ENCODE peak calls at places on chromosomes 13 and 19, in four cellular contexts. X is HepG2, N is WTC11, Q is K562. C is an unnamed sample.

GRCh38 chr19:42563352-42564210 is 31.1 kb downstream of the CEACAM8 start:
- DNase-seq in N (peak), Q (peak), X (peak), C (peak)

GRCh38 chr19:29535984-29536508 is 10.3 kb downstream of the VSTM2B start:
- DNase-seq in X (no peak), N (no peak), Q (no peak), C (no peak)

GRCh38 chr19:11091343-11092153 is 2.3 kb downstream of the LDLR start:
- DNase-seq in X (peak), N (no peak), Q (no peak), C (peak)

GRCh38 chr19:45523642-45524256 is 16.5 kb downstream of the VASP start:
- DNase-seq in X (peak), N (peak), Q (peak), C (peak)

GRCh38 chr13:113195360-113195759 is 13.1 kb downstream of the PCID2 start:
- DNase-seq in X (no peak), Q (no peak), N (no peak), C (no peak)

GRCh38 chr13:109743706-109744453 is 42.5 kb downstream of the IRS2 start:
- DNase-seq in N (no peak), X (no peak), Q (no peak), C (peak)

GRCh38 chr13:113963376-113963775 is 10.5 kb downstream of the C13orf46 start:
- DNase-seq in N (no peak), Q (no peak), X (no peak), C (no peak)

GRCh38 chr19:38945562-38946228 is 15.0 kb downstream of the MRPS12 start:
- DNase-seq in N (peak), Q (no peak), X (no peak), C (no peak)

GRCh38 chr13:33032037-33032625 is 15.9 kb downstream of the KL start:
- DNase-seq in Q (no peak), X (no peak), N (no peak), C (no peak)

GRCh38 chr13:45773236-45773635 is 71.1 kb downstream of the CBY2 start:
- DNase-seq in Q (no peak), X (no peak), N (no peak), C (no peak)

GRCh38 chr19:10812902-10813404 is 23.1 kb downstream of the TMED1 start:
- DNase-seq in X (no peak), Q (peak), N (no peak), C (peak)

GRCh38 chr19:55579766-55580621 is 654 bp downstream of the ZNF579 start:
- DNase-seq in Q (peak), X (peak), N (peak), C (no peak)

GRCh38 chr13:23378009-23378632 is 55.4 kb downstream of the SACS start:
- DNase-seq in Q (no peak), N (no peak), X (no peak), C (peak)

GRCh38 chr19:49157445-49158224 is at the start of gene TRPM4:
- DNase-seq in N (peak), Q (peak), X (peak), C (peak)

GRCh38 chr13:82062772-82063171 is 1721.8 kb upstream of the SPRY2 start:
- DNase-seq in N (no peak), X (no peak), Q (no peak), C (no peak)

GRCh38 chr13:46554971-46555370 is 2.0 kb downstream of the LRCH1 start:
- DNase-seq in Q (no peak), X (no peak), N (no peak), C (no peak)

GRCh38 chr13:26616126-26616525 is 58.6 kb downstream of the WASF3 start:
- DNase-seq in N (no peak), X (no peak), Q (no peak), C (no peak)

GRCh38 chr13:31951215-31951678 is 80.3 kb upstream of the FRY start:
- DNase-seq in N (no peak), Q (no peak), X (no peak), C (no peak)

GRCh38 chr13:99558570-99559180 is 57.4 kb downstream of the TM9SF2 start:
- DNase-seq in N (no peak), Q (no peak), X (peak), C (no peak)

GRCh38 chr19:28972144-28972543 is 240.8 kb downstream of the UQCRFS1 start:
- DNase-seq in X (no peak), N (no peak), Q (no peak), C (no peak)

GRCh38 chr13:46489586-46490023 is 63.4 kb upstream of the LRCH1 start:
- DNase-seq in Q (no peak), X (no peak), N (no peak), C (no peak)

GRCh38 chr19:38285567-38285966 is 18.5 kb upstream of the C19orf33 start:
- DNase-seq in X (no peak), N (no peak), Q (no peak), C (no peak)

GRCh38 chr19:6710273-6711077 is 10.0 kb downstream of the C3 start:
- DNase-seq in N (peak), X (no peak), Q (peak), C (no peak)

GRCh38 chr13:93867481-93867880 is 612.0 kb downstream of the DCT start:
- DNase-seq in Q (no peak), X (no peak), N (no peak), C (no peak)

GRCh38 chr19:5644051-5644450 is 21.2 kb downstream of the SAFB start:
- DNase-seq in X (no peak), N (no peak), Q (no peak), C (no peak)

GRCh38 chr13:75279834-75280369 is 202.1 kb downstream of the TBC1D4 start:
- DNase-seq in Q (no peak), X (peak), N (no peak), C (no peak)

GRCh38 chr19:42293966-42294365 is 8.0 kb upstream of the PRR19 start:
- DNase-seq in X (no peak), N (no peak), Q (no peak), C (no peak)

GRCh38 chr19:2047449-2048103 is 3.5 kb downstream of the MKNK2 start:
- DNase-seq in X (no peak), N (no peak), Q (no peak), C (peak)

GRCh38 chr19:18488838-18489626 is 32.8 kb downstream of the ELL start:
- DNase-seq in Q (peak), N (peak), X (peak), C (peak)
- TF ChIP-seq MAX in Q (no peak), N (no peak), X (no peak), C (no peak)

DNA sequence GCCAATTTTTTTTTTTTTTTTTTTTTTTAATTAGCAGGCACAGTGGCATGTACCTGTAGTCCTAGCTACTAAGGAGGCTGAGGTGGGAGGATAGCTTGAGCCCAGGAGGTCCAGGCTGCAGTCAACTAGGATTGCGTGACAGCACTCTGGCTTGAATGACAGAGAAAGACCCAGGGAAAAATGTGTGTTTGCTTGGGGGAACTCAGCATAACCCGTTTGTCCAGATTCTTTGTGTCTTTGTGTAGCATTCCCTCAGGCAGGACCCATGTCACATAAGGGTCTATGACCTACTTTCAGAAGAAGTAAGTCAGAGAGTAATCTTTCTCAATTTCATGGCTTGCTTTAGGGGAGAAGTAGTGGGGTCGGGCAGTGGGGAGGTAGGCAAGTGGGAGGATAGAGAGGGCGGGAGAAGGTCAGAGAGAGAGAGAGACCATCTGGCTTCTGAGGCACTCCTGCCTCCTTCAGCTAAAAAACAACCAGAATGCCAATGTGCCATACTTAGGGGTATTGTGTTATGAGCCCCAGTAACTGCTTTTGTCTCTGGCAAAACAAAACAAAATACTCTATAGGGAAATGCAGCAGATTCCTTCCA is 11.9 kb upstream of the PSPC1 start:
- DNase-seq in X (no peak), Q (no peak), N (peak), C (no peak)
- TF ChIP-seq HMGXB4 in X (no peak), Q (no peak), N (no peak), C (no peak)

GRCh38 chr13:44272692-44273091 is 100.9 kb upstream of the SERP2 start:
- DNase-seq in N (no peak), X (no peak), Q (no peak), C (no peak)

GRCh38 chr13:44273216-44273615 is 100.4 kb upstream of the SERP2 start:
- DNase-seq in N (no peak), X (no peak), Q (no peak), C (no peak)

GRCh38 chr13:44276061-44276460 is 97.6 kb upstream of the SERP2 start:
- DNase-seq in N (no peak), X (no peak), Q (no peak), C (no peak)

GRCh38 chr13:44274838-44275237 is 98.8 kb upstream of the SERP2 start:
- DNase-seq in Q (no peak), N (no peak), X (no peak), C (no peak)

GRCh38 chr13:44273991-44274810 is 99.4 kb upstream of the SERP2 start:
- DNase-seq in Q (no peak), N (no peak), X (no peak), C (no peak)
- TF ChIP-seq MAX in Q (no peak), N (no peak), X (no peak), C (no peak)

GRCh38 chr19:15831626-15832025 is 16.2 kb upstream of the OR10H1 start:
- DNase-seq in N (no peak), X (no peak), Q (no peak), C (no peak)

GRCh38 chr19:15836595-15837398 is 21.3 kb upstream of the OR10H1 start:
- DNase-seq in Q (peak), N (peak), X (peak), C (peak)

GRCh38 chr19:15840833-15841232 is 25.4 kb upstream of the OR10H1 start:
- DNase-seq in N (no peak), Q (no peak), X (no peak), C (no peak)

GRCh38 chr19:15841875-15842569 is 26.6 kb upstream of the OR10H1 start:
- DNase-seq in Q (peak), X (no peak), N (peak), C (peak)

GRCh38 chr19:15836345-15836594 is 20.8 kb upstream of the OR10H1 start:
- DNase-seq in Q (no peak), X (no peak), N (no peak), C (no peak)
- TF ChIP-seq HMGXB4 in Q (no peak), X (no peak), N (no peak), C (no peak)

C was measured in A549.